ENCODE peak calls at places on chromosomes 4 and X, in seven cellular contexts. G, H, C, S, K, Z and R are unnamed samples.

GRCh38 chrX:120791013-120791643 is 84.5 kb downstream of the CT47B1 start:
- DNase-seq in G (no peak), H (no peak), C (no peak), S (peak), K (no peak), Z (peak), R (peak)

GRCh38 chr4:138090145-138090917 is 151.8 kb downstream of the SLC7A11 start:
- DNase-seq in G (peak), H (peak), C (peak), S (peak), K (peak), Z (peak), R (peak)

GRCh38 chr4:55330241-55330640 is 15.8 kb upstream of the SRD5A3 start:
- DNase-seq in G (no peak), H (no peak), C (no peak), S (no peak), K (no peak), Z (no peak), R (no peak)

GRCh38 chr4:85496146-85496849 is 21.3 kb downstream of the ARHGAP24 start:
- DNase-seq in G (no peak), H (no peak), C (no peak), S (no peak), K (no peak), Z (no peak), R (no peak)

GRCh38 chrX:9913041-9913440 is 54.1 kb upstream of the CLDN34 start:
- DNase-seq in G (no peak), H (no peak), C (no peak), S (no peak), K (no peak), Z (no peak), R (no peak)

GRCh38 chrX:135585153-135585552 is 64.7 kb downstream of the INTS6L start:
- DNase-seq in G (no peak), H (no peak), C (no peak), S (peak), K (no peak), Z (no peak), R (no peak)

GRCh38 chr4:84319124-84319523 is 180.0 kb downstream of the NKX6-1 start:
- DNase-seq in G (no peak), H (no peak), C (no peak), S (no peak), K (no peak), Z (no peak), R (peak)

GRCh38 chr4:15848191-15848842 is 70.2 kb downstream of the CD38 start:
- DNase-seq in G (no peak), H (no peak), C (no peak), S (peak), K (no peak), Z (peak), R (no peak)

GRCh38 chrX:81377329-81377728 is 175.4 kb downstream of the SH3BGRL start:
- DNase-seq in G (no peak), H (no peak), C (peak), S (peak), K (peak), Z (no peak), R (peak)

GRCh38 chr4:158811216-158811540 is 42.4 kb downstream of the FNIP2 start:
- DNase-seq in G (no peak), H (no peak), C (no peak), S (no peak), K (no peak), Z (no peak), R (no peak)

GRCh38 chrX:100647095-100647494 is 3.1 kb downstream of the SRPX2 start:
- DNase-seq in G (no peak), H (no peak), C (no peak), S (no peak), K (no peak), Z (no peak), R (no peak)

DNA sequence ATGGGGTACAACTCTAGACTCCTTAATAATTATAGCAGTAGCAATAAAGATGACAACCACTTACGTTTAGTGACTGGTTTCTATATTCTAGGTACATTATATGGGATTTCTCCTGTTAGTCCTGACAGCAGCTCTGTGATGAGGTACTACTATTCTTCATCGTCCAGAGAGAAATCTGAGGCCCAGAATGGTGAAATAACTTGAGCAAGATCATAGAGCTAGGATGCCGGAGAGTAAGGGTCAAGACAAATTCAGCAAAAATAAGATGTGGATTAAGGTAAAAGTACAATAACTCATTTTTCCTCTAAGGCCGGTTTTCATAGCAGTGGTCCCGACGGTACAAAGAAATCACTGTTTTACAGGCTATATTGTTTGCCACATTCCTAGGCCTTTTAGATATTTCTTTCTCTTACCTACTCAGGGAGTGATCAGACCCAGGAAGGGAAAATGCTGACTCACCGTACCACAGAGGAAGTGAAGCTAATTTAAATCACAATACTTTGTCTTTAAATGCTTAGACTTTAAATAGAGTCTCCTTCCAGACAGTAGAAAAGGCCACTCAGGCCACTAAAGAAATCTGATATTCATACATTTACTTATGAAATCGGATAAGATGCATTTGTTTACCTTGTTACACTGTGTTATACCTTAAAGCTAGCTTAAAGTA is 2023.0 kb upstream of the AGA start:
- DNase-seq in G (no peak), H (no peak), C (no peak), S (peak), K (no peak), Z (no peak), R (no peak)
- TF ChIP-seq JUND in G (peak), H (no peak), C (no peak), S (no peak), K (no peak), Z (no peak), R (no peak)

GRCh38 chr4:41537267-41537890 is 578 bp upstream of the LIMCH1 start:
- DNase-seq in G (no peak), H (no peak), C (no peak), S (no peak), K (no peak), Z (no peak), R (no peak)

GRCh38 chr4:41535911-41536361 is 2.0 kb upstream of the LIMCH1 start:
- DNase-seq in G (no peak), H (no peak), C (no peak), S (no peak), K (no peak), Z (no peak), R (no peak)

GRCh38 chr4:41539711-41540110 is 1.8 kb downstream of the LIMCH1 start:
- DNase-seq in G (no peak), H (no peak), C (no peak), S (no peak), K (no peak), Z (no peak), R (peak)

GRCh38 chr4:41538887-41539498 is 1.0 kb downstream of the LIMCH1 start:
- DNase-seq in G (no peak), H (no peak), C (no peak), S (no peak), K (no peak), Z (no peak), R (no peak)

DNA sequence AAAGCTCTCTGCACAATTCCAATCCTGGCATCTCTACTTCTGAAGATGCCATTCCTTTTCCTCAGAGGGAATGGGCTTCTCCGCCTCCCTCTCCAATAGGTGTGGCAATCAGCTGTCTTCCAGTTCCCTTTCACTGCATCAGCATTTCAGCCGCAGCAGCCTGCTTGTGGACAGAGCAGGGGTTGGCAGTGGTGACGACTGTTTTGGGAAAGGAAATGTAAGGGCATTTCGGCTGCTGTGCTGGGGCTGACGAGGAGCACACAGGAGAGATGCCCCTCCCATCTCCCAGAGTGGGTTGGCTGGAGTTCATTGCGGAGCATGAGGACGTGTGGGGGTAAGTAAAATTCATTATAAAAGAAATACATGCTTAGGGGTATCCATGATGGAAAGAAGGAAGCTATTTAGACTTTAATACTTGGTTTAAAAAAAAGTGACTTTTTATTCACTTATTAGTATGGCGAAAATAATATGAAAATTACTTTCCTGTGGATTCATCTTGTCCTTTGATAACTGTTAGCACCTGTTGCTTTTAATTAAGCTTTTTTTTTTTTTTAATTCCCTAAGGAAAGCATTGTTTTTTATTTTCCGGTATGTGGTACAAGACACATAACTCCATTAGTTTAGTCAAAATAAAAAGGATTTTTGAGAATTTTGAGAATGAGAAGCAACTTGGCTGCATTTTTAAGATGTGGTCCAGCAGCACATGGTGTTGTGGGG is at the start of gene LIMCH1:
- DNase-seq in G (peak), H (no peak), C (no peak), S (no peak), K (no peak), Z (no peak), R (no peak)
- TF ChIP-seq JUND in G (no peak), H (no peak), C (no peak), S (no peak), K (no peak), Z (no peak), R (no peak)

DNA sequence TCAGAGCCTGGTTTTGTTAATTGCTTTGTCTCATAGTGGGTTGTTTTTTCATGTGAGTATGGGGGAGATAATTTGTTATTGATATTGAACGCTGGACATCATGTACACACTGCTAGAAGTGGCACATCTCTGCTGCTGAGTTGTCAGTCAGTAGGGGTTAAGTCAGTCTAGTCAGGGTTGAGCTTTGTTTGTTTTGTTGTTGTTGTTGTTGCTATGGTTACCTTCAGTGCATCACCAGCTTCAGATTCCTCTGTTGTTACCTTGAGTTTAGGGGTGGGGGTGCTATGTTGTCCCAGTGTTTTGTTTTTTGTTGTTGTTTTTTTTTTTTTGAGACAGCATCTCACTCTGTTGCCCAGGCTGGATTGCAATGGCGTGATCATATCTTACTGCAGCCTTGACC is 9.9 kb downstream of the YIPF6 start:
- DNase-seq in G (no peak), H (no peak), C (no peak), S (peak), K (no peak), Z (no peak), R (no peak)
- TF ChIP-seq JUND in G (no peak), H (no peak), C (no peak), S (no peak), K (no peak), Z (no peak), R (no peak)

GRCh38 chr4:54276633-54277426 is 47.7 kb downstream of the PDGFRA start:
- DNase-seq in G (peak), H (no peak), C (no peak), S (no peak), K (no peak), Z (no peak), R (no peak)
- TF ChIP-seq JUND in G (no peak), H (no peak), C (no peak), S (no peak), K (no peak), Z (no peak), R (no peak)

GRCh38 chrX:27186671-27187070 is 276.5 kb downstream of the PPP4R3C start:
- DNase-seq in G (no peak), H (peak), C (peak), S (peak), K (peak), Z (peak), R (peak)
- TF ChIP-seq JUND in G (no peak), H (no peak), C (no peak), S (no peak), K (no peak), Z (no peak), R (no peak)

GRCh38 chr4:8182858-8183725 is 16.0 kb upstream of the SH3TC1 start:
- DNase-seq in G (no peak), H (no peak), C (no peak), S (peak), K (no peak), Z (peak), R (no peak)

GRCh38 chr4:8186883-8187282 is 12.2 kb upstream of the SH3TC1 start:
- DNase-seq in G (no peak), H (no peak), C (no peak), S (no peak), K (no peak), Z (no peak), R (no peak)

GRCh38 chr4:8185930-8186329 is 13.2 kb upstream of the SH3TC1 start:
- DNase-seq in G (no peak), H (no peak), C (peak), S (no peak), K (no peak), Z (no peak), R (no peak)

GRCh38 chr4:8184061-8184460 is 15.0 kb upstream of the SH3TC1 start:
- DNase-seq in G (no peak), H (no peak), C (no peak), S (no peak), K (no peak), Z (no peak), R (no peak)

DNA sequence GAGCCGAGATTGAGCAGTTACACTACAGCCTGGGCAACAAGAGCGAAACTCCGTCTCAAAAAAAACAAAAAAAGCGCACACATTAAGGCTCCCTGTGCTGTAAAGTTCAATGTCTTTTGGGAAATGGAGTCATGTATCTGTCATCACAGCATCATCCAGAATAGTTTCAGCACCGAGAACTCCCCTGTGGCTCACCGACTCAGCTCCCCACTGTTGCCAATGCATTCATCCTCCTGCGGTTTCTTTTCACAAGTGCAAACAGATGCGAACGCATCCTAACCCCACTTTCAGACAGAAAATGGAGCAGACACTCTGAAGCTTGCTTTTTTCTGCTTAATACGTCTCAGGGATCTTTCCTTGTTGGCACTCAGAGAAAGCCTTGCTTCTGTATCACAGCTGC is 13.8 kb upstream of the SH3TC1 start:
- DNase-seq in G (no peak), H (no peak), C (no peak), S (no peak), K (no peak), Z (no peak), R (no peak)
- TF ChIP-seq JUND in G (no peak), H (no peak), C (no peak), S (no peak), K (no peak), Z (no peak), R (no peak)

GRCh38 chr4:41525129-41525528 is 12.8 kb upstream of the LIMCH1 start:
- DNase-seq in G (no peak), H (no peak), C (no peak), S (no peak), K (no peak), Z (peak), R (no peak)
- TF ChIP-seq JUND in G (peak), H (no peak), C (no peak), S (no peak), K (no peak), Z (peak), R (no peak)

DNA sequence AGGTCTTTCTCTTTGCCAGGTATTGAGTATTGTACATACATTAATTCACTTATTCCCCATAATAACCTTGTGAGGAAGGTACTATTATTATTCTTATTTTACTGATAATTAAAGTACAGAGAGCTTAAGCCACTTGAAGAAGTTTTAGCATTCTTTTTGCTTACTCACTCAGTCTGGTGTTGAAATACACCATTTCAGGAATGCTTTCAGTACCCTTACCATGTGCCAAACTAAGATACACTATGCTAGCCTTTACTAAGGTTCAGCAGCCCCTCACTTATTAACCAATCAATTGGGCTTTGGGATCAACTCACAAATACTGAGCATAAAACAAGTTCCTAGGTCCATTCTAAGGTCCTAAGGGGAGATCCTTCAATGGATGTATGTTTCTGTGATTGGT is 179.0 kb upstream of the FGF13 start:
- DNase-seq in G (no peak), H (no peak), C (no peak), S (no peak), K (no peak), Z (no peak), R (no peak)
- TF ChIP-seq JUND in G (no peak), H (no peak), C (no peak), S (no peak), K (no peak), Z (no peak), R (no peak)

DNA sequence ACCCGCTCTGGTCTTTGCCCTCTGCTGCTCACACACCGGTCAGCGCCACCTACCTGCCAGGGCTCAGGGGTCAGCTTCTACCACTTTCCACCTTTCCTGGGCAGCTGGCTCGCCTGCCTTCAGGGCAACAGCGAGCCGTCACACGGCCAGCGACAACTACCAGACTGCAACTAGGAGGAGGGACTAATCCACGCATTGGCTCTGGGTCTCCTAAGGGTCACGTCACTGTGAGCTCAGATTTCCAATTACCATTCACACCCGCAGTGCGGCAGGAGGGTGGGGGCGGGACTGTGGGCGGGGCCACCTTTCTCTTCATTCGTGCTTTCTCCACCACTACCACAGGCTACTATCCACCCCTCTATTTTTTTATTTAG is at the start of gene BEX5:
- DNase-seq in G (no peak), H (no peak), C (peak), S (peak), K (no peak), Z (no peak), R (peak)
- TF ChIP-seq JUND in G (no peak), H (no peak), C (no peak), S (no peak), K (no peak), Z (no peak), R (no peak)